ENCODE peak calls at places on chromosome 13, in four cellular contexts. F is AG10803, D is NCI-H2081, G is memory B cell. W is an unnamed sample.
A peak's percentile ranks its signal among the peaks of the same experiment; 100 is the strongest.

GRCh38 chr13:112220925-112221324 is 154.0 kb downstream of the SOX1 start:
- DNase-seq in F (no peak), D (no peak), G (no peak), W (no peak)

GRCh38 chr13:45082964-45083363 is 37.3 kb upstream of the GTF2F2 start:
- DNase-seq in F (peak; percentile 91), D (no peak), G (no peak), W (peak; percentile 66)

GRCh38 chr13:27304611-27305010 is 34.0 kb downstream of the RASL11A start:
- DNase-seq in F (no peak), D (no peak), G (no peak), W (no peak)

GRCh38 chr13:59111711-59112110 is 1052.0 kb downstream of the DIAPH3 start:
- DNase-seq in F (peak; percentile 51), D (no peak), G (no peak), W (peak; percentile 7)

GRCh38 chr13:109357751-109358150 is 428.6 kb downstream of the IRS2 start:
- DNase-seq in F (peak; percentile 13), D (no peak), G (no peak), W (no peak)

GRCh38 chr13:84553252-84553651 is 671.0 kb upstream of the SLITRK1 start:
- DNase-seq in F (no peak), D (no peak), G (no peak), W (no peak)

GRCh38 chr13:97020689-97021240 is 26.5 kb upstream of the OXGR1 start:
- DNase-seq in F (no peak), D (no peak), G (no peak), W (no peak)

GRCh38 chr13:23160241-23161175 is 20.3 kb upstream of the SGCG start:
- DNase-seq in F (peak; percentile 43), D (no peak), G (no peak), W (peak; percentile 43)

GRCh38 chr13:26628706-26629105 is 71.2 kb downstream of the WASF3 start:
- DNase-seq in F (peak; percentile 54), D (no peak), G (no peak), W (no peak)

W was measured in myocyte.